ENCODE peak calls at places on chromosomes 6 and 20, in nine cellular contexts. E is EL, M is T-cell, U is HL-60, N is BJ, C is GM23248, X is amniotic stem cell, W is NCI-H1417, G is A673. L is an unnamed sample.

GRCh38 chr20:32681175-32682084 is 7.7 kb upstream of the C20orf203 start:
- DNase-seq in E (peak), X (no peak), M (no peak), C (no peak), U (peak), N (no peak), W (peak), G (peak), L (peak)

GRCh38 chr6:4169028-4169789 is 33.8 kb upstream of the ECI2 start:
- DNase-seq in X (no peak), G (peak), U (no peak), E (no peak), N (no peak), M (no peak), C (peak), W (no peak), L (no peak)

GRCh38 chr20:33859157-33859695 is 48.1 kb downstream of the CHMP4B start:
- DNase-seq in W (no peak), C (no peak), M (no peak), G (no peak), X (no peak), U (peak), N (no peak), E (no peak), L (no peak)

GRCh38 chr6:43376551-43376981 is 7.1 kb upstream of the ZNF318 start:
- DNase-seq in X (no peak), E (peak), U (no peak), N (no peak), C (peak), W (no peak), G (no peak), M (no peak), L (no peak)

GRCh38 chr20:2701671-2702081 is 9.1 kb downstream of the EBF4 start:
- DNase-seq in N (no peak), X (no peak), W (no peak), M (no peak), E (no peak), U (no peak), G (peak), C (no peak), L (no peak)

GRCh38 chr6:139124887-139125672 is 9.8 kb upstream of the HECA start:
- DNase-seq in U (peak), N (no peak), G (peak), W (no peak), M (peak), X (no peak), C (peak), E (peak), L (no peak)

GRCh38 chr6:678515-678914 is 14.4 kb downstream of the EXOC2 start:
- DNase-seq in X (no peak), N (no peak), U (no peak), M (no peak), E (no peak), C (no peak), W (no peak), G (no peak), L (no peak)

GRCh38 chr6:166757226-166758135 is 130.4 kb upstream of the RPS6KA2 start:
- DNase-seq in C (peak), G (no peak), U (no peak), W (peak), M (no peak), N (no peak), E (peak), X (peak), L (no peak)

GRCh38 chr6:150616581-150616980 is 16.9 kb downstream of the PLEKHG1 start:
- DNase-seq in X (no peak), G (peak), N (no peak), E (no peak), C (no peak), W (no peak), M (no peak), U (no peak), L (no peak)

GRCh38 chr6:79261666-79262065 is 27.2 kb upstream of the HMGN3 start:
- DNase-seq in M (no peak), W (no peak), N (no peak), U (no peak), X (no peak), G (peak), E (no peak), C (no peak), L (no peak)

GRCh38 chr6:40845588-40845987 is 193.4 kb downstream of the UNC5CL start:
- DNase-seq in W (peak), G (peak), X (peak), C (peak), E (peak), U (peak), M (no peak), N (no peak), L (peak)

GRCh38 chr6:33583591-33584155 is 3.6 kb upstream of the BAK1 start:
- DNase-seq in N (no peak), X (no peak), W (no peak), M (no peak), C (peak), G (peak), U (no peak), E (peak), L (no peak)

GRCh38 chr6:113447088-113447831 is 409.9 kb upstream of the MARCKS start:
- DNase-seq in G (peak), W (no peak), X (peak), C (peak), M (no peak), N (peak), U (peak), E (peak), L (no peak)

GRCh38 chr6:163419413-163420314 is 5.1 kb downstream of the QKI start:
- DNase-seq in X (no peak), N (no peak), C (peak), M (no peak), E (peak), G (no peak), W (no peak), U (no peak), L (no peak)

GRCh38 chr20:61161649-61162210 is 90.3 kb upstream of the CDH4 start:
- DNase-seq in W (no peak), M (no peak), U (no peak), N (no peak), X (no peak), C (peak), E (no peak), G (peak), L (no peak)

GRCh38 chr20:56352656-56353055 is 6.1 kb upstream of the FAM210B start:
- DNase-seq in G (no peak), E (peak), N (no peak), C (peak), U (no peak), W (no peak), X (no peak), M (no peak), L (no peak)

GRCh38 chr6:167996424-167997199 is 859 bp upstream of the KIF25 start:
- DNase-seq in N (no peak), C (no peak), U (no peak), M (no peak), G (no peak), E (no peak), W (no peak), X (no peak), L (no peak)

GRCh38 chr20:54084727-54085368 is 14.5 kb upstream of the BCAS1 start:
- DNase-seq in G (no peak), N (no peak), C (peak), E (peak), W (no peak), X (no peak), U (no peak), M (no peak), L (no peak)